ENCODE peak calls at places on chromosomes 13 and 19, in four cellular contexts. O is activated CD8-positive, alpha-beta T cell treated with anti-CD3 and anti-CD28 coated beads, Interleukin-2, amount 10 ng/mL, durations not matched to agents 7 days and 5 days; E is stimulated activated CD4-positive, alpha-beta T cell treated with anti-CD3 and anti-CD28 coated beads, TNF-alpha, amount 100 ng/mL, for 1 hour; U is progenitor cell of endocrine pancreas. A is an unnamed sample.

GRCh38 chr19:19628499-19629134 is 597 bp upstream of the LPAR2 start:
- DNase-seq in O (peak; percentile 42), E (peak; percentile 37), U (peak; percentile 87), A (peak; percentile 94)

GRCh38 chr13:32142956-32143375 is 111.4 kb downstream of the FRY start:
- DNase-seq in O (no peak), E (no peak), U (no peak), A (no peak)

GRCh38 chr19:9622531-9622930 is 1.5 kb upstream of the ZNF561 start:
- DNase-seq in O (no peak), E (no peak), U (no peak), A (no peak)

GRCh38 chr13:40445557-40445990 is 220.9 kb downstream of the FOXO1 start:
- DNase-seq in O (no peak), E (no peak), U (no peak), A (no peak)

GRCh38 chr13:100954430-100955361 is 280.1 kb upstream of the TMTC4 start:
- DNase-seq in O (no peak), E (no peak), U (no peak), A (no peak)

GRCh38 chr13:105572401-105572800 is 963.1 kb downstream of the EFNB2 start:
- DNase-seq in O (no peak), E (no peak), U (no peak), A (no peak)

GRCh38 chr13:59542303-59542702 is 621.4 kb downstream of the DIAPH3 start:
- DNase-seq in O (no peak), E (no peak), U (no peak), A (no peak)

GRCh38 chr19:42269518-42270345 is 680 bp downstream of the CIC start:
- DNase-seq in O (no peak), E (no peak), U (no peak), A (no peak)

GRCh38 chr13:109012115-109012514 is 382.7 kb downstream of the MYO16 start:
- DNase-seq in O (no peak), E (no peak), U (no peak), A (no peak)

GRCh38 chr19:17497149-17497798 is 14.2 kb upstream of the PGLS start:
- DNase-seq in O (no peak), E (no peak), U (no peak), A (no peak)

GRCh38 chr19:10848208-10848843 is at the start of gene C19orf38:
- DNase-seq in O (peak; percentile 27), E (no peak), U (no peak), A (no peak)

GRCh38 chr19:57434386-57435061 is 601 bp upstream of the ZNF749 start:
- DNase-seq in O (no peak), E (no peak), U (no peak), A (no peak)

A was measured in testis.